ENCODE peak calls at places on chromosomes 2 and 18, in ten cellular contexts. N is K562; S is activated CD8-positive, alpha-beta T cell treated with anti-CD3 and anti-CD28 coated beads for 36 hours; P is heart left ventricle; E is neural crest cell; G is mesothelial cell of epicardium; Z is SJSA1; X is NCI-H460; C is hepatocyte; U is NCI-H2081. L is an unnamed sample.

GRCh38 chr18:44696892-44697291 is 16.2 kb downstream of the SETBP1 start:
- DNase-seq in E (no peak), P (peak), G (no peak), X (no peak), C (peak), Z (no peak), S (no peak), N (peak), U (no peak), L (no peak)

GRCh38 chr18:13191779-13192178 is 26.8 kb upstream of the LDLRAD4 start:
- DNase-seq in U (no peak), E (no peak), N (no peak), S (no peak), Z (no peak), G (no peak), P (no peak), C (peak), X (no peak), L (no peak)

GRCh38 chr2:223613017-223613950 is 11.1 kb upstream of the SCG2 start:
- DNase-seq in X (peak), E (peak), P (peak), C (peak), U (peak), N (peak), G (peak), Z (peak), S (no peak), L (no peak)

GRCh38 chr18:50451100-50451842 is 76.4 kb downstream of the SKA1 start:
- DNase-seq in E (no peak), Z (no peak), N (no peak), S (no peak), X (no peak), U (no peak), C (no peak), P (no peak), G (no peak), L (no peak)

GRCh38 chr18:75477913-75478312 is 50.4 kb upstream of the SMIM21 start:
- DNase-seq in C (no peak), Z (no peak), U (no peak), G (no peak), X (no peak), E (no peak), S (no peak), P (no peak), N (no peak), L (no peak)

GRCh38 chr2:545228-545627 is 132.0 kb downstream of the TMEM18 start:
- DNase-seq in Z (no peak), P (no peak), U (no peak), G (no peak), S (no peak), N (no peak), E (no peak), C (no peak), X (no peak), L (no peak)

GRCh38 chr18:3405713-3406112 is 44.3 kb upstream of the TGIF1 start:
- DNase-seq in S (no peak), U (no peak), G (no peak), Z (no peak), C (no peak), P (no peak), E (no peak), X (no peak), N (no peak), L (no peak)

GRCh38 chr18:72986103-72986502 is 118.3 kb upstream of the NETO1 start:
- DNase-seq in E (no peak), N (no peak), Z (no peak), C (no peak), G (no peak), P (no peak), X (no peak), S (no peak), U (no peak), L (no peak)

GRCh38 chr2:64634338-64635267 is 19.1 kb downstream of the SERTAD2 start:
- DNase-seq in C (no peak), G (no peak), P (no peak), S (no peak), X (no peak), Z (no peak), U (no peak), E (no peak), N (no peak), L (no peak)

GRCh38 chr2:54083021-54083420 is 32.4 kb upstream of the ACYP2 start:
- DNase-seq in S (no peak), C (peak), E (peak), Z (no peak), G (no peak), X (no peak), N (no peak), P (no peak), U (no peak), L (peak)

GRCh38 chr18:49694402-49694801 is 118.9 kb downstream of the ACAA2 start:
- DNase-seq in C (no peak), Z (no peak), X (no peak), U (no peak), P (no peak), S (no peak), N (no peak), G (no peak), E (no peak), L (no peak)

L was measured in erythroblast.